ENCODE peak calls at places on chromosomes 2 and 18, in eight cellular contexts. One of them, this sample, is unnamed.

GRCh38 chr2:112923237-112923966 is 12.4 kb downstream of the IL37 start:
- DNase-seq in fibroblast of lung: no peak
- DNase-seq in neural progenitor cell: no peak
- DNase-seq in HCT116: no peak
- DNase-seq in astrocyte: no peak
- DNase-seq in mammary epithelial cell: no peak
- DNase-seq in MM.1S: no peak
- DNase-seq in DND-41: no peak
- DNase-seq in this sample: no peak

GRCh38 chr2:18301421-18302139 is 258.9 kb downstream of the RDH14 start:
- DNase-seq in DND-41: no peak
- DNase-seq in HCT116: no peak
- DNase-seq in fibroblast of lung: peak; percentile 61
- DNase-seq in astrocyte: peak; percentile 47
- DNase-seq in MM.1S: no peak
- DNase-seq in neural progenitor cell: no peak
- DNase-seq in mammary epithelial cell: no peak
- DNase-seq in this sample: no peak

GRCh38 chr18:80046431-80046830 is 12.2 kb downstream of the RBFA start:
- DNase-seq in HCT116: no peak
- DNase-seq in MM.1S: no peak
- DNase-seq in fibroblast of lung: no peak
- DNase-seq in DND-41: no peak
- DNase-seq in mammary epithelial cell: no peak
- DNase-seq in neural progenitor cell: no peak
- DNase-seq in astrocyte: no peak
- DNase-seq in this sample: no peak

GRCh38 chr2:172465417-172466334 is 38.3 kb downstream of the ITGA6 start:
- DNase-seq in DND-41: peak; percentile 74
- DNase-seq in astrocyte: peak; percentile 58
- DNase-seq in mammary epithelial cell: peak; percentile 76
- DNase-seq in HCT116: no peak
- DNase-seq in fibroblast of lung: peak; percentile 70
- DNase-seq in MM.1S: peak; percentile 76
- DNase-seq in neural progenitor cell: peak; percentile 78
- DNase-seq in this sample: peak; percentile 65

GRCh38 chr2:215793747-215794595 is 219.4 kb downstream of the MREG start:
- DNase-seq in neural progenitor cell: no peak
- DNase-seq in astrocyte: peak; percentile 99
- DNase-seq in mammary epithelial cell: peak; percentile 94
- DNase-seq in fibroblast of lung: peak; percentile 99
- DNase-seq in HCT116: peak; percentile 39
- DNase-seq in DND-41: no peak
- DNase-seq in MM.1S: no peak
- DNase-seq in this sample: no peak

GRCh38 chr18:55097406-55098170 is 138.3 kb upstream of the CCDC68 start:
- DNase-seq in mammary epithelial cell: no peak
- DNase-seq in astrocyte: peak; percentile 83
- DNase-seq in neural progenitor cell: no peak
- DNase-seq in MM.1S: no peak
- DNase-seq in fibroblast of lung: peak; percentile 86
- DNase-seq in HCT116: no peak
- DNase-seq in DND-41: no peak
- DNase-seq in this sample: no peak

GRCh38 chr2:105712981-105713596 is 31.6 kb upstream of the NCK2 start:
- DNase-seq in mammary epithelial cell: peak; percentile 75
- DNase-seq in astrocyte: peak; percentile 58
- DNase-seq in HCT116: no peak
- DNase-seq in neural progenitor cell: no peak
- DNase-seq in DND-41: no peak
- DNase-seq in MM.1S: peak; percentile 97
- DNase-seq in fibroblast of lung: peak; percentile 69
- DNase-seq in this sample: no peak

GRCh38 chr2:72412214-72412613 is 264.6 kb upstream of the CYP26B1 start:
- DNase-seq in neural progenitor cell: no peak
- DNase-seq in HCT116: no peak
- DNase-seq in mammary epithelial cell: no peak
- DNase-seq in astrocyte: no peak
- DNase-seq in fibroblast of lung: peak; percentile 6
- DNase-seq in DND-41: no peak
- DNase-seq in MM.1S: no peak
- DNase-seq in this sample: no peak

GRCh38 chr2:10254373-10255188 is 48.1 kb upstream of the HPCAL1 start:
- DNase-seq in HCT116: no peak
- DNase-seq in MM.1S: no peak
- DNase-seq in DND-41: no peak
- DNase-seq in mammary epithelial cell: no peak
- DNase-seq in astrocyte: peak; percentile 40
- DNase-seq in fibroblast of lung: peak; percentile 59
- DNase-seq in neural progenitor cell: no peak
- DNase-seq in this sample: no peak

GRCh38 chr18:57052759-57053158 is 94.1 kb upstream of the BOD1L2 start:
- DNase-seq in DND-41: no peak
- DNase-seq in neural progenitor cell: no peak
- DNase-seq in mammary epithelial cell: no peak
- DNase-seq in astrocyte: no peak
- DNase-seq in MM.1S: no peak
- DNase-seq in HCT116: no peak
- DNase-seq in fibroblast of lung: no peak
- DNase-seq in this sample: no peak

GRCh38 chr2:46935071-46935470 is 19.5 kb upstream of the MCFD2 start:
- DNase-seq in neural progenitor cell: no peak
- DNase-seq in HCT116: no peak
- DNase-seq in fibroblast of lung: no peak
- DNase-seq in mammary epithelial cell: no peak
- DNase-seq in MM.1S: no peak
- DNase-seq in DND-41: no peak
- DNase-seq in astrocyte: no peak
- DNase-seq in this sample: no peak

GRCh38 chr18:57666818-57667497 is 45.3 kb upstream of the NARS1 start:
- DNase-seq in HCT116: no peak
- DNase-seq in MM.1S: no peak
- DNase-seq in neural progenitor cell: no peak
- DNase-seq in fibroblast of lung: peak; percentile 19
- DNase-seq in DND-41: no peak
- DNase-seq in astrocyte: no peak
- DNase-seq in mammary epithelial cell: peak; percentile 38
- DNase-seq in this sample: peak; percentile 22

GRCh38 chr2:52659536-52659935 is 1108.1 kb upstream of the CHAC2 start:
- DNase-seq in astrocyte: peak; percentile 56
- DNase-seq in HCT116: no peak
- DNase-seq in DND-41: no peak
- DNase-seq in fibroblast of lung: peak; percentile 65
- DNase-seq in mammary epithelial cell: no peak
- DNase-seq in MM.1S: no peak
- DNase-seq in neural progenitor cell: no peak
- DNase-seq in this sample: no peak

GRCh38 chr2:74083750-74084149 is 64.0 kb downstream of the BOLA3 start:
- DNase-seq in MM.1S: no peak
- DNase-seq in HCT116: no peak
- DNase-seq in mammary epithelial cell: no peak
- DNase-seq in DND-41: no peak
- DNase-seq in neural progenitor cell: no peak
- DNase-seq in astrocyte: no peak
- DNase-seq in fibroblast of lung: no peak
- DNase-seq in this sample: no peak

DNA sequence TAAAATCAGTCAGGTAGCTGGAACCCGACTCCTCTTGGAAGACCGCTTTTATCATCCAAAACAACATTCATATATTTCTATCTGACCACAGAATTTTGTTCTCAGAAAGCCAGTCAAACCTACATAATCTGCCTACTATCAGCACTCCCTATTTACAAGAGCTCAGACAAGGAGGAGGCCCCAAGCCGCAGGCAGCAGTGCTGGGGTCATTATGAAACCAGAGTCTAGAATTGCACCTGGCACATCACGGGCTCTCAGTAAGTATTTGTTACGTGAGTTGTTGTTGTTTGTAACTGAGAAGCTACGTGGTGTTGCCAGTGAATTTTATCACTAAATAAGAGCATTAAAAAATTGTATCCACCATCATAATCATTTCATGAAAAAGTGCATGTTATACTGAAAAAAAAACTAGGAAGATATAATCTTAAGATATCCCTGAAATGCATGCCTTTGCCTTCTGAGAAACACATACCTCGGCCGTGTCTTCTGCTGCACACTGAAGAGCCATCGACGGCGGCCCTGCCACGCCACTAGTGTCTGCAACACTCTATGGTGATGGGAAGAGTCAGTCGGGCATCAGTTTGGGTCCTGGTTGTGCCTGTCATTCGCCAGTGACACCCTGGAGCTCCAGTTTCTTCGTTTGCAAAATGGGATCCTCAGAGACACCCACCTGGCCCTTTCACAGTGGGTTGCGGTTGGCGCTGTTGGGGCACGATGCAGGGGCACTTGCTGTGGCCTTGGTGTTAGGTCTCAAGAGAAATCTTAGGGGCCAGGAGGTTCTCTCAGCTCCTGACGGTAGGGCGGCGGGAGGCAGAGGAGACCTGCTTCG is 505.9 kb downstream of the EIPR1 start:
- DNase-seq in DND-41: no peak
- DNase-seq in HCT116: no peak
- DNase-seq in fibroblast of lung: no peak
- DNase-seq in neural progenitor cell: no peak
- DNase-seq in MM.1S: peak; percentile 62
- DNase-seq in mammary epithelial cell: no peak
- DNase-seq in astrocyte: no peak
- DNase-seq in this sample: no peak
- TF ChIP-seq EZH2 in DND-41: no peak
- TF ChIP-seq EZH2 in HCT116: no peak
- TF ChIP-seq EZH2 in fibroblast of lung: no peak
- TF ChIP-seq EZH2 in neural progenitor cell: no peak
- TF ChIP-seq EZH2 in MM.1S: no peak
- TF ChIP-seq EZH2 in mammary epithelial cell: no peak
- TF ChIP-seq EZH2 in astrocyte: no peak
- TF ChIP-seq EZH2 in this sample: no peak

DNA sequence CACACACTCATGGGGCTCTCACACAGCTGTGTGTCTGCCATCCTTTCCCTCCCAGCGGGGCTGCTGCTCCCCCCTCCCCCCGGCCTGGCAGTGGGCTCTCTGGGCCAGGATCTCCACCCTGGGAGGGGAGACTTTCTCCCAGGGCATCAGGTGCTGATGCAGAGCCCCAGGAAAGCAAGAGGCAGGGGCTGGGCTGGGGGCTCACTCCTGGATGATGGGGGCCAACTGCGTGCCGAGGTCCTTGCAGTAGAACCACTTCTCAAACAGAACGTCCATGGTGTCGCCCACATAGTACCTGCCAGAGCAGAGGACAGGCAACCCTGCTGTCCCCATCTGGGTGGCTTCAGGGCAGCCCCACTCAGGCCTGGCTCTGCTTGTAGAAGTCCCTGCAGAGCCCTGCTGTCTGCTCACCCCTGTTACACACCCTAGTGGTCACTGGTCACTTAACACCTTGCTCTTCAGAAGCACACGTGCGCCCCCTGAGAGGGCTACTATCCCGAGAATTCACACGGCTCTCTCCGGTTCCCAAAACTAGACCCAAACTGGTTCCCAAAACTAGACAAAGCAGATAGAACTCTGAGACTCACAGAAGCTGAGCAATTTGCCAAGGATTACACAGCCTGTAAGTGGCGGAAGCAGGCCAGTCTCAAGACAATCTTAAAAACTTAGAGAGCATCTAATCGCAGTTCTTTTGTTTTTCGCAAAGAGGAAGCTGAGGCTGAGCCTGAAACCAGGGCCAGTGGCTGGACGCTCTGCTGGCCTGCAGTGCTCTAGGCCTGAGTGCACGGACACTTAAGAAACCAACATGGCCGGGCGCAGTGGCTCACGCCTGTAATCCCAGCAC is 6.6 kb upstream of the OXER1 start:
- DNase-seq in mammary epithelial cell: peak; percentile 4
- DNase-seq in HCT116: peak; percentile 48
- DNase-seq in astrocyte: peak; percentile 37
- DNase-seq in DND-41: no peak
- DNase-seq in fibroblast of lung: peak; percentile 49
- DNase-seq in neural progenitor cell: peak; percentile 86
- DNase-seq in MM.1S: no peak
- DNase-seq in this sample: no peak
- H3K27ac ChIP-seq in mammary epithelial cell: no peak overlapping the region
- H3K27ac ChIP-seq in HCT116: no peak overlapping the region
- H3K27ac ChIP-seq in astrocyte: no peak overlapping the region
- H3K27ac ChIP-seq in DND-41: no peak overlapping the region
- H3K27ac ChIP-seq in fibroblast of lung: no peak overlapping the region
- H3K27ac ChIP-seq in neural progenitor cell: no peak overlapping the region
- H3K27ac ChIP-seq in MM.1S: no peak overlapping the region
- H3K27ac ChIP-seq in this sample: no peak overlapping the region

GRCh38 chr2:233164967-233165366 is 86.5 kb upstream of the ATG16L1 start:
- DNase-seq in DND-41: no peak
- DNase-seq in mammary epithelial cell: no peak
- DNase-seq in neural progenitor cell: no peak
- DNase-seq in MM.1S: no peak
- DNase-seq in astrocyte: no peak
- DNase-seq in fibroblast of lung: no peak
- DNase-seq in HCT116: no peak
- DNase-seq in this sample: no peak

GRCh38 chr2:233165895-233166661 is 85.4 kb upstream of the ATG16L1 start:
- DNase-seq in HCT116: no peak
- DNase-seq in MM.1S: no peak
- DNase-seq in neural progenitor cell: no peak
- DNase-seq in astrocyte: no peak
- DNase-seq in mammary epithelial cell: peak; percentile 57
- DNase-seq in fibroblast of lung: peak; percentile 13
- DNase-seq in DND-41: no peak
- DNase-seq in this sample: no peak

GRCh38 chr2:233164117-233164516 is 87.4 kb upstream of the ATG16L1 start:
- DNase-seq in HCT116: no peak
- DNase-seq in neural progenitor cell: no peak
- DNase-seq in DND-41: no peak
- DNase-seq in mammary epithelial cell: no peak
- DNase-seq in MM.1S: no peak
- DNase-seq in fibroblast of lung: no peak
- DNase-seq in astrocyte: no peak
- DNase-seq in this sample: no peak

GRCh38 chr2:233163486-233164103 is 87.9 kb upstream of the ATG16L1 start:
- DNase-seq in mammary epithelial cell: no peak
- DNase-seq in astrocyte: no peak
- DNase-seq in HCT116: no peak
- DNase-seq in MM.1S: no peak
- DNase-seq in fibroblast of lung: no peak
- DNase-seq in DND-41: no peak
- DNase-seq in neural progenitor cell: no peak
- DNase-seq in this sample: peak; percentile 72

DNA sequence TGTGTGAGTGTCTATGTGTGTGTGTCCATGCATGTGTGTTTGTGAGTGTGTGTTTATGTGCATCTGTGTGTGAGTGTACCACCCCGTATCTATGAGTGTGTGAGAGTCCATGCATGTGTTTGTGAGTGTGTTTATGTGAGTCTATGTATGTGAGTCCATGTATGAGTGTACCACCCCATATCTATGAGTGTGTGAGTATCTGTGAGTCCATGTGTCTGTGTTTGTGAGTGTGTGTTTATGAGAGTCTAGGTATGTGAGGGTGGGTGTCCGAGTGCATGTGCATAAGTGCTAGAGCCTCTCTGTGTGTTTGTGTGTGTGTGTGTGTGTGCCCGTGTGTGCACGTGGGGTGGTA is 86.0 kb upstream of the ATG16L1 start:
- DNase-seq in HCT116: no peak
- DNase-seq in DND-41: no peak
- DNase-seq in neural progenitor cell: no peak
- DNase-seq in fibroblast of lung: no peak
- DNase-seq in mammary epithelial cell: no peak
- DNase-seq in MM.1S: no peak
- DNase-seq in astrocyte: no peak
- DNase-seq in this sample: no peak
- H3K4me3 ChIP-seq in HCT116: no peak overlapping the region
- H3K4me3 ChIP-seq in DND-41: no peak overlapping the region
- H3K4me3 ChIP-seq in neural progenitor cell: no peak overlapping the region
- H3K4me3 ChIP-seq in fibroblast of lung: no peak overlapping the region
- H3K4me3 ChIP-seq in mammary epithelial cell: no peak overlapping the region
- H3K4me3 ChIP-seq in MM.1S: no peak overlapping the region
- H3K4me3 ChIP-seq in astrocyte: no peak overlapping the region
- H3K4me3 ChIP-seq in this sample: no peak overlapping the region

GRCh38 chr2:238846503-238847431 is 1.1 kb upstream of the TWIST2 start:
- DNase-seq in HCT116: no peak
- DNase-seq in DND-41: no peak
- DNase-seq in astrocyte: peak; percentile 35
- DNase-seq in fibroblast of lung: peak; percentile 64
- DNase-seq in mammary epithelial cell: no peak
- DNase-seq in neural progenitor cell: peak; percentile 70
- DNase-seq in MM.1S: no peak
- DNase-seq in this sample: no peak
- TF ChIP-seq EZH2 in HCT116: no peak
- TF ChIP-seq EZH2 in DND-41: no peak
- TF ChIP-seq EZH2 in astrocyte: no peak
- TF ChIP-seq EZH2 in fibroblast of lung: no peak
- TF ChIP-seq EZH2 in mammary epithelial cell: no peak
- TF ChIP-seq EZH2 in neural progenitor cell: peak; percentile 98
- TF ChIP-seq EZH2 in MM.1S: no peak
- TF ChIP-seq EZH2 in this sample: no peak